ENCODE peak calls at places on chromosomes 4 and X, in seven cellular contexts. P is astrocyte, G is A549, H is body of pancreas, U is adrenal gland, S is neural progenitor cell, B is foreskin keratinocyte. F is an unnamed sample.

GRCh38 chrX:48179691-48180090 is 16.9 kb downstream of the SSX5 start:
- DNase-seq in H (no peak), S (no peak), U (no peak), B (peak; percentile 90), P (no peak), G (no peak), F (peak; percentile 1)

GRCh38 chr4:52877006-52877405 is 14.9 kb downstream of the RASL11B start:
- DNase-seq in G (no peak), H (no peak), P (no peak), U (no peak), S (no peak), B (no peak), F (no peak)

GRCh38 chr4:145828802-145829485 is 109.7 kb downstream of the ZNF827 start:
- DNase-seq in S (no peak), U (no peak), G (no peak), H (no peak), P (no peak), B (no peak), F (no peak)

GRCh38 chr4:176981551-176981950 is 188.8 kb upstream of the VEGFC start:
- DNase-seq in G (no peak), P (no peak), S (no peak), B (no peak), U (no peak), H (no peak), F (no peak)

GRCh38 chrX:13778916-13779315 is 38.0 kb downstream of the GPM6B start:
- DNase-seq in U (no peak), P (peak; percentile 36), G (no peak), H (no peak), S (peak; percentile 24), B (peak; percentile 6), F (peak; percentile 3)

GRCh38 chr4:61068745-61069144 is 131.4 kb upstream of the ADGRL3 start:
- DNase-seq in S (no peak), G (no peak), H (no peak), P (peak; percentile 62), B (peak; percentile 46), U (no peak), F (peak; percentile 1)

GRCh38 chr4:149690726-149691125 is 124.9 kb downstream of the IQCM start:
- DNase-seq in H (no peak), S (no peak), B (no peak), G (no peak), U (no peak), P (no peak), F (no peak)

GRCh38 chrX:102959471-102959870 is 22.4 kb downstream of the RAB40AL start:
- DNase-seq in P (peak; percentile 77), U (no peak), S (no peak), B (peak; percentile 27), H (no peak), G (no peak), F (no peak)

GRCh38 chr4:188428935-188429334 is 289.7 kb downstream of the TRIML1 start:
- DNase-seq in G (peak; percentile 36), S (peak; percentile 63), U (no peak), H (peak; percentile 26), P (no peak), B (peak; percentile 32), F (peak; percentile 12)

GRCh38 chrX:152220612-152221011 is 82.2 kb upstream of the MAGEA10 start:
- DNase-seq in U (no peak), S (no peak), G (no peak), P (peak; percentile 48), B (peak; percentile 85), H (no peak), F (no peak)

GRCh38 chr4:188435381-188435780 is 296.1 kb downstream of the TRIML1 start:
- DNase-seq in U (no peak), P (no peak), H (no peak), S (no peak), G (no peak), B (no peak), F (no peak)

GRCh38 chrX:22589845-22590244 is 317.1 kb downstream of the CBLL2 start:
- DNase-seq in G (no peak), U (no peak), P (no peak), H (no peak), B (no peak), S (no peak), F (no peak)

GRCh38 chrX:15146515-15146914 is 123.4 kb downstream of the ASB9 start:
- DNase-seq in H (no peak), P (no peak), U (no peak), B (no peak), S (peak; percentile 39), G (no peak), F (no peak)

GRCh38 chrX:129360175-129360574 is 163.1 kb downstream of the SMARCA1 start:
- DNase-seq in U (peak; percentile 31), S (peak; percentile 64), H (peak; percentile 24), B (peak; percentile 23), P (peak; percentile 12), G (peak; percentile 13), F (peak; percentile 26)

GRCh38 chrX:53474707-53475106 is 40.5 kb upstream of the HSD17B10 start:
- DNase-seq in B (no peak), S (no peak), P (no peak), G (no peak), H (no peak), U (no peak), F (no peak)

GRCh38 chr4:117447925-117448324 is 362.5 kb upstream of the TRAM1L1 start:
- DNase-seq in G (no peak), B (no peak), S (no peak), H (no peak), P (no peak), U (no peak), F (no peak)

GRCh38 chr4:69095301-69095731 is 958 bp upstream of the UGT2B7 start:
- DNase-seq in B (peak; percentile 78), H (no peak), S (no peak), U (no peak), P (peak; percentile 87), G (peak; percentile 37), F (peak; percentile 59)

GRCh38 chr4:173990879-173991231 is 292.6 kb downstream of the FBXO8 start:
- DNase-seq in P (no peak), S (peak; percentile 54), U (no peak), H (peak; percentile 32), G (no peak), B (no peak), F (no peak)

GRCh38 chr4:118843237-118843636 is 7.3 kb upstream of the SEC24D start:
- DNase-seq in U (no peak), G (no peak), P (no peak), H (no peak), B (no peak), S (no peak), F (no peak)

GRCh38 chr4:3706565-3707422 is 59.4 kb upstream of the ADRA2C start:
- DNase-seq in S (no peak), H (peak; percentile 8), P (no peak), B (no peak), U (no peak), G (no peak), F (no peak)

GRCh38 chrX:77070108-77070918 is 376.9 kb upstream of the FGF16 start:
- DNase-seq in H (no peak), G (no peak), B (no peak), U (no peak), P (no peak), S (peak; percentile 11), F (no peak)
- TF ChIP-seq CTCF in H (no peak), G (no peak), B (no peak), U (no peak), P (no peak), S (no peak), F (no peak)

GRCh38 chr4:8307126-8307525 is 37.6 kb downstream of the HTRA3 start:
- DNase-seq in U (no peak), S (no peak), P (no peak), B (no peak), H (peak; percentile 5), G (no peak), F (no peak)

GRCh38 chr4:8307714-8308113 is 38.2 kb downstream of the HTRA3 start:
- DNase-seq in G (no peak), B (no peak), U (no peak), P (no peak), H (peak; percentile 2), S (no peak), F (no peak)

GRCh38 chr4:8310306-8310705 is 40.8 kb downstream of the HTRA3 start:
- DNase-seq in B (no peak), P (no peak), G (no peak), S (no peak), H (no peak), U (no peak), F (no peak)

GRCh38 chr4:8308144-8308543 is 38.6 kb downstream of the HTRA3 start:
- DNase-seq in G (no peak), U (no peak), B (no peak), H (peak; percentile 2), S (no peak), P (no peak), F (no peak)

DNA sequence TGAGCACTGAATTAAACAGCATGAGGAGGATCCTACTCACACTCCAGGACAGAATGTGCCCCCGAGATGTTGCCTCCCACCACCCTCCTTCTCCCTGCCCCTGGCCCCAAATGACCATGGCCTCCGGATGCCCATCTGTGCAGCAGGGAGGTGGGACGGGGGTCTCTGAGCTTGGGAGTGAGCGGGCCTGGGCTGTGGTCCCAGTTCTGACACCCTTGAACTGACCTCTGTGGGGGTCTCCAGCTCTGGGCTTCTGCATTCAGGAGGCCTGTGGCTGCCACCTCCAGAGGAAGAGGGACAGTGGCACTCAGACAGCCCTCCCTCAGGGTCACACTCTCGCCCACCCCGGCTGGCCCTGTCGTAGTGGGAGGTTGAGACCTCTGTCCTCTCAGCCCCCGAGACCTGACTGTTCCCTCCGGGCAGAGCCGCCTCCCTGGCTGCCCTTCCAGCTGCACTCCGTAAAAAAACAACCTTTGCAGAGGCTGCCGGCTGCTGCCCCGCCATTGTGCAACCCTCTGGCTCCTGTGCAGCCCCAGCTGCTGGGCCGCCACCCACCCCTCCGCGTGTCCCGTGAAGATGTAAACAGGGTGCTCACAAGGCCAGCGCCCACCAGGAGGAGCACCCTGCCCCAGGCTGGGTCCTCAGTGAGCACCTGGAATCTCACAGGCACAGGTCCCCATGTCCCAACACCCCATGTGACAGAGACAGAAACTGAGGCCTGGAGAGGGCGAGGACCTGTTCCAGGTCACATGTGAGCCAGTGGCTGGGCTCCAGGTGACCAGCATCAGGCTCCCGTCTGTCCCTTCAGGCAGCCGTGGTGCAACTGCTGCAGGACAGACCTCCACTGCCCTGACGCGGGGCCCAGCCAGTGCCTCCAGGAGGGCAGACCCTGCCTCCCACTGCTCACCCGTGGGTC is 39.6 kb downstream of the HTRA3 start:
- DNase-seq in B (no peak), P (no peak), S (no peak), U (no peak), G (no peak), H (peak; percentile 15), F (no peak)
- H3K27ac ChIP-seq in B (no peak overlapping the region), P (no peak overlapping the region), S (no peak overlapping the region), U (no peak overlapping the region), G (no peak overlapping the region), H (no peak overlapping the region), F (no peak overlapping the region)

GRCh38 chr4:153530996-153531375 is 64.8 kb downstream of the TMEM131L start:
- DNase-seq in U (no peak), P (no peak), B (no peak), S (no peak), G (no peak), H (no peak), F (no peak)
- TF ChIP-seq CTCF in U (no peak), P (peak; percentile 16), B (peak; percentile 9), S (peak; percentile 24), G (no peak), H (peak; percentile 18), F (no peak)

DNA sequence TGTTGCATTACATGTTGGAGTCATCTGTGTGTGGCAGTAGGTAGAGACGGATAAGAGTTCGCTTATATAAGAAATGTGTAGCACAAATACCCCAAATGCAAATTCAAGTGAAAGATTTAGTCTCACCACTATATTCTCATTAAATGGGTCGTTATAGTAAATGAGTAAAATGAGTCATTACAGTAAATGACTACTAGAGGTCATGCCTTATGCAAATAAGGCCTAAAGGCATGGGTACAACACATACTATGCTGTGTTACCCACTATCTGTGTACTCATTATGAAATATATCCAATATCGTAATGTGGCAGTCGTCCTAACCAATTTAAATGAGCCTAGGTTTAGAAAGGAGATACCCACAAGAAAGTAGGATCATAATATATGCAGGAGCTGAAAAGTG is 1603.1 kb downstream of the C4orf33 start:
- DNase-seq in H (no peak), S (no peak), U (no peak), P (no peak), G (no peak), B (no peak), F (no peak)
- H3K27ac ChIP-seq in H (no peak overlapping the region), S (no peak overlapping the region), U (no peak overlapping the region), P (no peak overlapping the region), G (no peak overlapping the region), B (no peak overlapping the region), F (no peak overlapping the region)